ENCODE peak calls at places on chromosomes 6 and 20, in seven cellular contexts. One of them, this sample, is unnamed.

GRCh38 chr6:167846997-167847606 is 20.4 kb downstream of the AFDN start:
- DNase-seq in ovary: no peak
- DNase-seq in SK-N-SH: no peak
- DNase-seq in transverse colon: no peak
- DNase-seq in stomach: no peak
- DNase-seq in suprapubic skin: no peak
- DNase-seq in GM12878: no peak
- DNase-seq in this sample: no peak

GRCh38 chr6:131995924-131996323 is 44.8 kb upstream of the CCN2 start:
- DNase-seq in SK-N-SH: peak
- DNase-seq in ovary: no peak
- DNase-seq in stomach: no peak
- DNase-seq in GM12878: no peak
- DNase-seq in suprapubic skin: no peak
- DNase-seq in transverse colon: no peak
- DNase-seq in this sample: no peak

GRCh38 chr6:162099685-162100084 is 627.9 kb downstream of the PRKN start:
- DNase-seq in GM12878: no peak
- DNase-seq in suprapubic skin: no peak
- DNase-seq in ovary: no peak
- DNase-seq in transverse colon: no peak
- DNase-seq in SK-N-SH: no peak
- DNase-seq in stomach: no peak
- DNase-seq in this sample: no peak

GRCh38 chr20:3645309-3646066 is 17.7 kb downstream of the GFRA4 start:
- DNase-seq in suprapubic skin: no peak
- DNase-seq in ovary: no peak
- DNase-seq in transverse colon: no peak
- DNase-seq in stomach: no peak
- DNase-seq in SK-N-SH: no peak
- DNase-seq in GM12878: no peak
- DNase-seq in this sample: no peak

GRCh38 chr6:14638932-14639875 is 521.6 kb downstream of the CD83 start:
- DNase-seq in GM12878: peak
- DNase-seq in stomach: no peak
- DNase-seq in SK-N-SH: peak
- DNase-seq in transverse colon: peak
- DNase-seq in ovary: no peak
- DNase-seq in suprapubic skin: no peak
- DNase-seq in this sample: no peak

GRCh38 chr20:52083627-52084232 is 107.8 kb downstream of the ZFP64 start:
- DNase-seq in suprapubic skin: no peak
- DNase-seq in GM12878: no peak
- DNase-seq in transverse colon: peak
- DNase-seq in SK-N-SH: peak
- DNase-seq in stomach: peak
- DNase-seq in ovary: peak
- DNase-seq in this sample: no peak

GRCh38 chr6:24321538-24322162 is 36.2 kb downstream of the DCDC2 start:
- DNase-seq in ovary: no peak
- DNase-seq in suprapubic skin: no peak
- DNase-seq in SK-N-SH: no peak
- DNase-seq in GM12878: no peak
- DNase-seq in stomach: no peak
- DNase-seq in transverse colon: no peak
- DNase-seq in this sample: no peak

GRCh38 chr6:130947464-130947863 is 115.6 kb downstream of the EPB41L2 start:
- DNase-seq in suprapubic skin: no peak
- DNase-seq in GM12878: no peak
- DNase-seq in SK-N-SH: no peak
- DNase-seq in stomach: no peak
- DNase-seq in transverse colon: no peak
- DNase-seq in ovary: no peak
- DNase-seq in this sample: no peak

GRCh38 chr6:169474362-169474761 is 220.7 kb upstream of the THBS2 start:
- DNase-seq in transverse colon: no peak
- DNase-seq in stomach: no peak
- DNase-seq in GM12878: no peak
- DNase-seq in ovary: no peak
- DNase-seq in suprapubic skin: no peak
- DNase-seq in SK-N-SH: no peak
- DNase-seq in this sample: no peak

DNA sequence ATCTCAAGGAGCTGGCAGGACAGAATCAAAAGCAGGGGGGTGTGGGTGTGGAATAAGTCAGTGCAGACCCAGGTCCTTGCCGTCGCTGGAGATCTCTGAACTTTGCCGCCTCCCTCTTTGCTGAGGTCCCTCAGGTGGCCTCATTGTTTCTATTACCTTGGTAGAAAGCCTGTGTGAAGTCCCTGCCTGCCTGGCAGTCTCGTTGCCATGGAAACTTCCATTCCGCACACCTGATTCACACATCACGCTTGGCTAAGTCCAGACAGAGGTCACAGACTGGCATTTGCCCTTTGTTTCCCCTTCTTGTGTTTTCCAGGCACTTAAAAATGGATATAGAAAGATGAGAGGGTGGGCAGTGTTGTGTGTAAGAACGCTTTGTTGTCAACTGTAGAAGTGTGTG is 260.6 kb downstream of the PRL start:
- DNase-seq in transverse colon: no peak
- DNase-seq in GM12878: peak
- DNase-seq in ovary: no peak
- DNase-seq in stomach: no peak
- DNase-seq in SK-N-SH: peak
- DNase-seq in suprapubic skin: no peak
- DNase-seq in this sample: no peak
- H3K27ac ChIP-seq in transverse colon: no peak
- H3K27ac ChIP-seq in GM12878: no peak
- H3K27ac ChIP-seq in ovary: no peak
- H3K27ac ChIP-seq in stomach: no peak
- H3K27ac ChIP-seq in SK-N-SH: no peak
- H3K27ac ChIP-seq in suprapubic skin: no peak
- H3K27ac ChIP-seq in this sample: no peak

GRCh38 chr6:163842467-163842866 is 427.9 kb downstream of the QKI start:
- DNase-seq in SK-N-SH: no peak
- DNase-seq in ovary: no peak
- DNase-seq in suprapubic skin: no peak
- DNase-seq in GM12878: peak
- DNase-seq in transverse colon: no peak
- DNase-seq in stomach: no peak
- DNase-seq in this sample: no peak

GRCh38 chr6:163844761-163845160 is 430.2 kb downstream of the QKI start:
- DNase-seq in ovary: no peak
- DNase-seq in GM12878: no peak
- DNase-seq in stomach: no peak
- DNase-seq in SK-N-SH: no peak
- DNase-seq in transverse colon: no peak
- DNase-seq in suprapubic skin: no peak
- DNase-seq in this sample: no peak

GRCh38 chr6:163844352-163844751 is 429.8 kb downstream of the QKI start:
- DNase-seq in stomach: no peak
- DNase-seq in suprapubic skin: no peak
- DNase-seq in ovary: no peak
- DNase-seq in transverse colon: no peak
- DNase-seq in GM12878: no peak
- DNase-seq in SK-N-SH: no peak
- DNase-seq in this sample: no peak

GRCh38 chr6:163841733-163842132 is 427.2 kb downstream of the QKI start:
- DNase-seq in stomach: no peak
- DNase-seq in suprapubic skin: no peak
- DNase-seq in ovary: no peak
- DNase-seq in GM12878: no peak
- DNase-seq in SK-N-SH: no peak
- DNase-seq in transverse colon: no peak
- DNase-seq in this sample: no peak

GRCh38 chr6:163843194-163843593 is 428.7 kb downstream of the QKI start:
- DNase-seq in GM12878: no peak
- DNase-seq in stomach: no peak
- DNase-seq in ovary: no peak
- DNase-seq in suprapubic skin: no peak
- DNase-seq in transverse colon: no peak
- DNase-seq in SK-N-SH: no peak
- DNase-seq in this sample: no peak
- H3K4me3 ChIP-seq in GM12878: no peak
- H3K4me3 ChIP-seq in stomach: no peak
- H3K4me3 ChIP-seq in ovary: no peak
- H3K4me3 ChIP-seq in suprapubic skin: no peak
- H3K4me3 ChIP-seq in transverse colon: no peak
- H3K4me3 ChIP-seq in SK-N-SH: no peak
- H3K4me3 ChIP-seq in this sample: no peak

GRCh38 chr6:65943548-65943947 is 236.5 kb upstream of the EYS start:
- DNase-seq in GM12878: no peak
- DNase-seq in SK-N-SH: no peak
- DNase-seq in suprapubic skin: no peak
- DNase-seq in ovary: no peak
- DNase-seq in transverse colon: no peak
- DNase-seq in stomach: no peak
- DNase-seq in this sample: no peak
- TF ChIP-seq EP300 in GM12878: no peak
- TF ChIP-seq EP300 in SK-N-SH: no peak
- TF ChIP-seq EP300 in suprapubic skin: no peak
- TF ChIP-seq EP300 in ovary: no peak
- TF ChIP-seq EP300 in transverse colon: no peak
- TF ChIP-seq EP300 in stomach: no peak
- TF ChIP-seq EP300 in this sample: no peak

GRCh38 chr6:89978749-89979145 is 84.5 kb downstream of the GJA10 start:
- DNase-seq in suprapubic skin: no peak
- DNase-seq in stomach: no peak
- DNase-seq in SK-N-SH: no peak
- DNase-seq in ovary: no peak
- DNase-seq in GM12878: no peak
- DNase-seq in transverse colon: no peak
- DNase-seq in this sample: no peak

GRCh38 chr6:89979473-89980119 is 85.3 kb downstream of the GJA10 start:
- DNase-seq in ovary: no peak
- DNase-seq in suprapubic skin: no peak
- DNase-seq in GM12878: no peak
- DNase-seq in transverse colon: no peak
- DNase-seq in stomach: no peak
- DNase-seq in SK-N-SH: no peak
- DNase-seq in this sample: no peak

GRCh38 chr6:89977808-89978748 is 83.8 kb downstream of the GJA10 start:
- DNase-seq in transverse colon: no peak
- DNase-seq in SK-N-SH: peak
- DNase-seq in ovary: no peak
- DNase-seq in GM12878: no peak
- DNase-seq in suprapubic skin: no peak
- DNase-seq in stomach: no peak
- DNase-seq in this sample: no peak

GRCh38 chr6:89976141-89977020 is 82.1 kb downstream of the GJA10 start:
- DNase-seq in ovary: no peak
- DNase-seq in stomach: no peak
- DNase-seq in SK-N-SH: no peak
- DNase-seq in GM12878: no peak
- DNase-seq in suprapubic skin: no peak
- DNase-seq in transverse colon: no peak
- DNase-seq in this sample: no peak

DNA sequence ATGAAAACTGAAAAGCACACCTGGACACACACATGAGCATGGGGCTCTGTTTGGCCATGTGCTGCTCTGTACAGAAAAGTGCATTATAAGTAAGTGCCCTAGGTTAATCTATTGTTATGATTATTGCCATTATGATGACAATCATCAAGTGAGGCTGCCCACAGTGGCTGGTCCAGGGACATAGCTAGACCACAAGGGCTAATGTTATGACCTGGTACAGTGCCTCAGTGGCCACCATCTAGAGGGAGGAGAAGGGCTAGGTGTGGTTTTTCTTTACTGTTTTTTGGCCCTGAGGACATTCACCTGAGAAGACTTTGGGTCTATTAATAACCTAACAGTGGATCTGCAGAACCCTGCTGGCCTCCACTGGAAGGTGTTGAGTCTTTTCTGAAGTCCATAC is 86.1 kb downstream of the GJA10 start:
- DNase-seq in suprapubic skin: no peak
- DNase-seq in stomach: no peak
- DNase-seq in SK-N-SH: no peak
- DNase-seq in transverse colon: no peak
- DNase-seq in ovary: no peak
- DNase-seq in GM12878: no peak
- DNase-seq in this sample: no peak
- H3K27ac ChIP-seq in suprapubic skin: no peak
- H3K27ac ChIP-seq in stomach: no peak
- H3K27ac ChIP-seq in SK-N-SH: peak
- H3K27ac ChIP-seq in transverse colon: no peak
- H3K27ac ChIP-seq in ovary: no peak
- H3K27ac ChIP-seq in GM12878: no peak
- H3K27ac ChIP-seq in this sample: no peak

DNA sequence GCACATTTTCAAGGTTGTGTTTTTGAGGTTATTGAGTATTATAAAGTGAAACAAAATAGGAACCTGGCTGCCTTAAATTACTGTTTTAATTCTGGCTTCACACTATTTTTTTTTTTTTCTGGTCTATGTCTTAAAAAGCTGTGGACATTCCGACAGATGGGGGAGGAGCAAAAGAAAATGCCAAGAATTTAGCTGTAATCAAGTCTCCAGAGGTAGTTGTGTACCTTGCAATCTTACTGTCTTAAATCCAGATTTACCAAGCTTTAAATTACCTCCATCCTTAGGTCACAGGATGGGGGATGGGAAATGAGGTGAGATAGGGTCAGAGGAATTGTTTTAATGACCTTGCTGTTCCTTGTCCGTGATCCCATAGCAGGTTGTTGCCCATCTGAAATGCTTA is 182.8 kb downstream of the UTRN start:
- DNase-seq in transverse colon: no peak
- DNase-seq in suprapubic skin: no peak
- DNase-seq in SK-N-SH: no peak
- DNase-seq in ovary: no peak
- DNase-seq in GM12878: no peak
- DNase-seq in stomach: no peak
- DNase-seq in this sample: no peak
- H3K4me3 ChIP-seq in transverse colon: no peak
- H3K4me3 ChIP-seq in suprapubic skin: no peak
- H3K4me3 ChIP-seq in SK-N-SH: no peak
- H3K4me3 ChIP-seq in ovary: no peak
- H3K4me3 ChIP-seq in GM12878: no peak
- H3K4me3 ChIP-seq in stomach: no peak
- H3K4me3 ChIP-seq in this sample: no peak

DNA sequence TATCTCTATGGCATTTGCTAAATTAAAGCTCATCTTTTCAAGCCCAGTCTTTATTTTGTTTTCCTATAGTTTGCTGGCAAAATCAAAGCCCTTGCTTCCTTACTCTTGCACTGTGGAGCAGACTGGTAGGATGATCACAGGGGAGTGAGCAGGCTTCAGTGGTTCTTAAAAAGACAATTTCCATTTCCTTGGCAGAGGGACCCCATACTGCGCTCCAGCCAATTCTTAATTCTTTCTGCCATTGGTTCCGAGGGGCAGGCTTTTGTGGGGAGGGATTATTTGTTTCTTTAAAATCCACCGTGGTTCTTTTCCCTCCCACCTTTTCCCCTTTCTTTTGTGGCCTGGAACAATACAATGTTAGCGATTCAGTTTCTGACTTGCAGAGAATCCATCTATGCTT is 378.8 kb upstream of the FLRT3 start:
- DNase-seq in SK-N-SH: no peak
- DNase-seq in transverse colon: no peak
- DNase-seq in GM12878: no peak
- DNase-seq in stomach: no peak
- DNase-seq in suprapubic skin: no peak
- DNase-seq in ovary: no peak
- DNase-seq in this sample: no peak
- TF ChIP-seq EP300 in SK-N-SH: no peak
- TF ChIP-seq EP300 in transverse colon: no peak
- TF ChIP-seq EP300 in GM12878: no peak
- TF ChIP-seq EP300 in stomach: no peak
- TF ChIP-seq EP300 in suprapubic skin: no peak
- TF ChIP-seq EP300 in ovary: no peak
- TF ChIP-seq EP300 in this sample: no peak

This sample was measured in tibial nerve.